ENCODE peak calls at places on chromosomes 7 and 10, in eight cellular contexts. One of them, this sample, is unnamed.

GRCh38 chr7:37916017-37916672 is 472 bp downstream of the SFRP4 start:
- DNase-seq in cardiac muscle cell: peak
- DNase-seq in fibroblast of the aortic adventitia: peak
- DNase-seq in HTR-8/SVneo: no peak
- DNase-seq in NCI-H1048: no peak
- DNase-seq in ELF-1: peak
- DNase-seq in NCI-H510A treated with DMSO at 0.1 percent for 48 hours: peak
- DNase-seq in GM04503: no peak
- DNase-seq in this sample: no peak

GRCh38 chr10:119770928-119771327 is 45.1 kb downstream of the INPP5F start:
- DNase-seq in NCI-H1048: no peak
- DNase-seq in GM04503: no peak
- DNase-seq in ELF-1: no peak
- DNase-seq in HTR-8/SVneo: no peak
- DNase-seq in cardiac muscle cell: peak
- DNase-seq in fibroblast of the aortic adventitia: peak
- DNase-seq in NCI-H510A treated with DMSO at 0.1 percent for 48 hours: no peak
- DNase-seq in this sample: no peak

GRCh38 chr7:43926193-43927043 is at the start of gene UBE2D4:
- DNase-seq in fibroblast of the aortic adventitia: peak
- DNase-seq in cardiac muscle cell: peak
- DNase-seq in HTR-8/SVneo: peak
- DNase-seq in NCI-H510A treated with DMSO at 0.1 percent for 48 hours: peak
- DNase-seq in GM04503: peak
- DNase-seq in ELF-1: peak
- DNase-seq in NCI-H1048: peak
- DNase-seq in this sample: peak

GRCh38 chr7:130982160-130982638 is 248.2 kb upstream of the KLF14 start:
- DNase-seq in fibroblast of the aortic adventitia: peak
- DNase-seq in NCI-H510A treated with DMSO at 0.1 percent for 48 hours: peak
- DNase-seq in HTR-8/SVneo: peak
- DNase-seq in NCI-H1048: no peak
- DNase-seq in GM04503: no peak
- DNase-seq in cardiac muscle cell: peak
- DNase-seq in ELF-1: no peak
- DNase-seq in this sample: no peak

GRCh38 chr10:100670828-100671479 is 74.4 kb upstream of the PAX2 start:
- DNase-seq in NCI-H510A treated with DMSO at 0.1 percent for 48 hours: no peak
- DNase-seq in ELF-1: peak
- DNase-seq in fibroblast of the aortic adventitia: no peak
- DNase-seq in HTR-8/SVneo: no peak
- DNase-seq in NCI-H1048: no peak
- DNase-seq in GM04503: no peak
- DNase-seq in cardiac muscle cell: peak
- DNase-seq in this sample: peak

GRCh38 chr10:117131390-117132327 is 6.4 kb downstream of the VAX1 start:
- DNase-seq in HTR-8/SVneo: no peak
- DNase-seq in fibroblast of the aortic adventitia: no peak
- DNase-seq in cardiac muscle cell: no peak
- DNase-seq in NCI-H1048: no peak
- DNase-seq in NCI-H510A treated with DMSO at 0.1 percent for 48 hours: no peak
- DNase-seq in ELF-1: peak
- DNase-seq in GM04503: no peak
- DNase-seq in this sample: peak

GRCh38 chr10:21494221-21495001 is 31.1 kb downstream of the SKIDA1 start:
- DNase-seq in ELF-1: peak
- DNase-seq in cardiac muscle cell: peak
- DNase-seq in NCI-H1048: no peak
- DNase-seq in fibroblast of the aortic adventitia: no peak
- DNase-seq in HTR-8/SVneo: no peak
- DNase-seq in GM04503: no peak
- DNase-seq in NCI-H510A treated with DMSO at 0.1 percent for 48 hours: no peak
- DNase-seq in this sample: peak

GRCh38 chr10:121516071-121516470 is 82.2 kb downstream of the FGFR2 start:
- DNase-seq in HTR-8/SVneo: no peak
- DNase-seq in NCI-H510A treated with DMSO at 0.1 percent for 48 hours: no peak
- DNase-seq in NCI-H1048: no peak
- DNase-seq in GM04503: no peak
- DNase-seq in cardiac muscle cell: no peak
- DNase-seq in ELF-1: no peak
- DNase-seq in fibroblast of the aortic adventitia: no peak
- DNase-seq in this sample: no peak

GRCh38 chr10:71323407-71323806 is 4.3 kb downstream of the SLC29A3 start:
- DNase-seq in ELF-1: no peak
- DNase-seq in HTR-8/SVneo: peak
- DNase-seq in NCI-H510A treated with DMSO at 0.1 percent for 48 hours: peak
- DNase-seq in fibroblast of the aortic adventitia: peak
- DNase-seq in NCI-H1048: no peak
- DNase-seq in cardiac muscle cell: peak
- DNase-seq in GM04503: no peak
- DNase-seq in this sample: no peak

GRCh38 chr10:113534428-113534827 is 18.4 kb upstream of the HABP2 start:
- DNase-seq in cardiac muscle cell: no peak
- DNase-seq in fibroblast of the aortic adventitia: no peak
- DNase-seq in NCI-H1048: no peak
- DNase-seq in NCI-H510A treated with DMSO at 0.1 percent for 48 hours: no peak
- DNase-seq in HTR-8/SVneo: no peak
- DNase-seq in ELF-1: no peak
- DNase-seq in GM04503: no peak
- DNase-seq in this sample: no peak

GRCh38 chr10:132306951-132307751 is 599 bp downstream of the STK32C start:
- DNase-seq in GM04503: no peak
- DNase-seq in ELF-1: no peak
- DNase-seq in HTR-8/SVneo: no peak
- DNase-seq in NCI-H1048: no peak
- DNase-seq in NCI-H510A treated with DMSO at 0.1 percent for 48 hours: peak
- DNase-seq in fibroblast of the aortic adventitia: no peak
- DNase-seq in cardiac muscle cell: no peak
- DNase-seq in this sample: peak

GRCh38 chr10:24651923-24652322 is 71.8 kb downstream of the ARHGAP21 start:
- DNase-seq in cardiac muscle cell: no peak
- DNase-seq in ELF-1: no peak
- DNase-seq in NCI-H1048: no peak
- DNase-seq in HTR-8/SVneo: no peak
- DNase-seq in NCI-H510A treated with DMSO at 0.1 percent for 48 hours: no peak
- DNase-seq in GM04503: no peak
- DNase-seq in fibroblast of the aortic adventitia: no peak
- DNase-seq in this sample: no peak

GRCh38 chr7:17633099-17633498 is 307.2 kb downstream of the SNX13 start:
- DNase-seq in GM04503: peak
- DNase-seq in cardiac muscle cell: peak
- DNase-seq in NCI-H1048: no peak
- DNase-seq in NCI-H510A treated with DMSO at 0.1 percent for 48 hours: no peak
- DNase-seq in fibroblast of the aortic adventitia: peak
- DNase-seq in ELF-1: no peak
- DNase-seq in HTR-8/SVneo: peak
- DNase-seq in this sample: no peak

GRCh38 chr10:96339956-96340904 is 18.6 kb downstream of the OPALIN start:
- DNase-seq in GM04503: peak
- DNase-seq in ELF-1: peak
- DNase-seq in HTR-8/SVneo: peak
- DNase-seq in cardiac muscle cell: peak
- DNase-seq in fibroblast of the aortic adventitia: peak
- DNase-seq in NCI-H510A treated with DMSO at 0.1 percent for 48 hours: peak
- DNase-seq in NCI-H1048: peak
- DNase-seq in this sample: peak

GRCh38 chr7:11607676-11608075 is 224.3 kb downstream of the THSD7A start:
- DNase-seq in cardiac muscle cell: peak
- DNase-seq in GM04503: no peak
- DNase-seq in NCI-H1048: no peak
- DNase-seq in NCI-H510A treated with DMSO at 0.1 percent for 48 hours: no peak
- DNase-seq in fibroblast of the aortic adventitia: no peak
- DNase-seq in ELF-1: no peak
- DNase-seq in HTR-8/SVneo: no peak
- DNase-seq in this sample: no peak

GRCh38 chr10:64201936-64202335 is 680.7 kb downstream of the REEP3 start:
- DNase-seq in cardiac muscle cell: no peak
- DNase-seq in NCI-H510A treated with DMSO at 0.1 percent for 48 hours: no peak
- DNase-seq in ELF-1: no peak
- DNase-seq in NCI-H1048: no peak
- DNase-seq in GM04503: no peak
- DNase-seq in HTR-8/SVneo: no peak
- DNase-seq in fibroblast of the aortic adventitia: no peak
- DNase-seq in this sample: no peak

GRCh38 chr10:88707429-88708110 is 1.5 kb downstream of the LIPK start:
- DNase-seq in fibroblast of the aortic adventitia: peak
- DNase-seq in GM04503: peak
- DNase-seq in NCI-H1048: no peak
- DNase-seq in HTR-8/SVneo: peak
- DNase-seq in cardiac muscle cell: peak
- DNase-seq in ELF-1: no peak
- DNase-seq in NCI-H510A treated with DMSO at 0.1 percent for 48 hours: no peak
- DNase-seq in this sample: no peak

GRCh38 chr7:142753366-142753765 is 4.1 kb downstream of the PRSS1 start:
- DNase-seq in GM04503: no peak
- DNase-seq in cardiac muscle cell: no peak
- DNase-seq in NCI-H510A treated with DMSO at 0.1 percent for 48 hours: no peak
- DNase-seq in HTR-8/SVneo: no peak
- DNase-seq in fibroblast of the aortic adventitia: no peak
- DNase-seq in ELF-1: no peak
- DNase-seq in NCI-H1048: no peak
- DNase-seq in this sample: no peak

GRCh38 chr7:74429153-74429747 is 24.5 kb upstream of the GTF2IRD1 start:
- DNase-seq in GM04503: no peak
- DNase-seq in NCI-H510A treated with DMSO at 0.1 percent for 48 hours: peak
- DNase-seq in cardiac muscle cell: peak
- DNase-seq in fibroblast of the aortic adventitia: peak
- DNase-seq in ELF-1: peak
- DNase-seq in NCI-H1048: no peak
- DNase-seq in HTR-8/SVneo: no peak
- DNase-seq in this sample: no peak

GRCh38 chr7:98211221-98211675 is at the start of gene BHLHA15:
- DNase-seq in NCI-H1048: no peak
- DNase-seq in ELF-1: no peak
- DNase-seq in fibroblast of the aortic adventitia: no peak
- DNase-seq in cardiac muscle cell: no peak
- DNase-seq in NCI-H510A treated with DMSO at 0.1 percent for 48 hours: peak
- DNase-seq in HTR-8/SVneo: peak
- DNase-seq in GM04503: no peak
- DNase-seq in this sample: peak

GRCh38 chr10:6141296-6142151 is 52.7 kb downstream of the RBM17 start:
- DNase-seq in cardiac muscle cell: peak
- DNase-seq in fibroblast of the aortic adventitia: peak
- DNase-seq in NCI-H1048: no peak
- DNase-seq in HTR-8/SVneo: peak
- DNase-seq in GM04503: peak
- DNase-seq in ELF-1: peak
- DNase-seq in NCI-H510A treated with DMSO at 0.1 percent for 48 hours: no peak
- DNase-seq in this sample: no peak

GRCh38 chr7:67842571-67842970 is 845.9 kb downstream of the TYW1 start:
- DNase-seq in cardiac muscle cell: no peak
- DNase-seq in NCI-H510A treated with DMSO at 0.1 percent for 48 hours: no peak
- DNase-seq in GM04503: no peak
- DNase-seq in NCI-H1048: no peak
- DNase-seq in HTR-8/SVneo: no peak
- DNase-seq in ELF-1: no peak
- DNase-seq in fibroblast of the aortic adventitia: no peak
- DNase-seq in this sample: no peak

GRCh38 chr10:68239069-68239468 is 7.2 kb upstream of the ATOH7 start:
- DNase-seq in cardiac muscle cell: no peak
- DNase-seq in ELF-1: no peak
- DNase-seq in fibroblast of the aortic adventitia: no peak
- DNase-seq in GM04503: no peak
- DNase-seq in HTR-8/SVneo: no peak
- DNase-seq in NCI-H510A treated with DMSO at 0.1 percent for 48 hours: no peak
- DNase-seq in NCI-H1048: no peak
- DNase-seq in this sample: no peak

GRCh38 chr7:142754681-142755575 is 5.7 kb downstream of the PRSS1 start:
- DNase-seq in HTR-8/SVneo: no peak
- DNase-seq in NCI-H510A treated with DMSO at 0.1 percent for 48 hours: no peak
- DNase-seq in cardiac muscle cell: no peak
- DNase-seq in fibroblast of the aortic adventitia: peak
- DNase-seq in NCI-H1048: no peak
- DNase-seq in ELF-1: no peak
- DNase-seq in GM04503: no peak
- DNase-seq in this sample: no peak

GRCh38 chr7:135855836-135856235 is 107.2 kb upstream of the FAM180A start:
- DNase-seq in NCI-H510A treated with DMSO at 0.1 percent for 48 hours: no peak
- DNase-seq in GM04503: no peak
- DNase-seq in HTR-8/SVneo: no peak
- DNase-seq in fibroblast of the aortic adventitia: peak
- DNase-seq in ELF-1: peak
- DNase-seq in NCI-H1048: no peak
- DNase-seq in cardiac muscle cell: peak
- DNase-seq in this sample: no peak

GRCh38 chr10:35386594-35387174 is 50.4 kb downstream of the CCNY start:
- DNase-seq in ELF-1: no peak
- DNase-seq in GM04503: no peak
- DNase-seq in NCI-H510A treated with DMSO at 0.1 percent for 48 hours: peak
- DNase-seq in cardiac muscle cell: peak
- DNase-seq in fibroblast of the aortic adventitia: peak
- DNase-seq in NCI-H1048: no peak
- DNase-seq in HTR-8/SVneo: no peak
- DNase-seq in this sample: no peak